ENCODE peak calls at places on chromosome 15, in ten cellular contexts. One of them, this sample, is unnamed.
A peak's percentile ranks its signal among the peaks of the same experiment; 100 is the strongest.

GRCh38 chr15:57306944-57307411 is 69.3 kb upstream of the CGNL1 start:
- DNase-seq in GM23338: peak; percentile 74
- DNase-seq in T-helper 2 cell: no peak
- DNase-seq in right atrium auricular region: no peak
- DNase-seq in IMR-90: no peak
- DNase-seq in NCI-H748 treated with DMSO at 0.1 percent for 48 hours: peak; percentile 41
- DNase-seq in foreskin fibroblast: no peak
- DNase-seq in NCI-H526 treated with DMSO at 0.1 percent for 48 hours: no peak
- DNase-seq in astrocyte of the spinal cord: no peak
- DNase-seq in globus pallidus: no peak
- DNase-seq in this sample: no peak

GRCh38 chr15:56052389-56053045 is 59.1 kb upstream of the NEDD4 start:
- DNase-seq in GM23338: peak; percentile 76
- DNase-seq in IMR-90: peak; percentile 68
- DNase-seq in right atrium auricular region: no peak
- DNase-seq in astrocyte of the spinal cord: peak; percentile 63
- DNase-seq in T-helper 2 cell: peak; percentile 3
- DNase-seq in NCI-H526 treated with DMSO at 0.1 percent for 48 hours: peak; percentile 17
- DNase-seq in NCI-H748 treated with DMSO at 0.1 percent for 48 hours: no peak
- DNase-seq in globus pallidus: peak; percentile 16
- DNase-seq in foreskin fibroblast: peak; percentile 71
- DNase-seq in this sample: peak; percentile 39

GRCh38 chr15:75721923-75722870 is 9.5 kb upstream of the CSPG4 start:
- DNase-seq in globus pallidus: no peak
- DNase-seq in right atrium auricular region: no peak
- DNase-seq in GM23338: no peak
- DNase-seq in foreskin fibroblast: no peak
- DNase-seq in astrocyte of the spinal cord: no peak
- DNase-seq in NCI-H526 treated with DMSO at 0.1 percent for 48 hours: no peak
- DNase-seq in IMR-90: no peak
- DNase-seq in T-helper 2 cell: no peak
- DNase-seq in NCI-H748 treated with DMSO at 0.1 percent for 48 hours: no peak
- DNase-seq in this sample: no peak

GRCh38 chr15:60616147-60616546 is 137.2 kb upstream of the ICE2 start:
- DNase-seq in T-helper 2 cell: no peak
- DNase-seq in globus pallidus: no peak
- DNase-seq in astrocyte of the spinal cord: no peak
- DNase-seq in GM23338: no peak
- DNase-seq in right atrium auricular region: no peak
- DNase-seq in NCI-H526 treated with DMSO at 0.1 percent for 48 hours: no peak
- DNase-seq in NCI-H748 treated with DMSO at 0.1 percent for 48 hours: no peak
- DNase-seq in IMR-90: no peak
- DNase-seq in foreskin fibroblast: no peak
- DNase-seq in this sample: no peak

GRCh38 chr15:59833366-59833765 is 144.2 kb upstream of the BNIP2 start:
- DNase-seq in right atrium auricular region: no peak
- DNase-seq in NCI-H748 treated with DMSO at 0.1 percent for 48 hours: no peak
- DNase-seq in astrocyte of the spinal cord: no peak
- DNase-seq in T-helper 2 cell: no peak
- DNase-seq in GM23338: no peak
- DNase-seq in NCI-H526 treated with DMSO at 0.1 percent for 48 hours: no peak
- DNase-seq in IMR-90: no peak
- DNase-seq in globus pallidus: no peak
- DNase-seq in foreskin fibroblast: no peak
- DNase-seq in this sample: no peak

GRCh38 chr15:57462391-57462790 is 86.1 kb downstream of the CGNL1 start:
- DNase-seq in NCI-H526 treated with DMSO at 0.1 percent for 48 hours: no peak
- DNase-seq in T-helper 2 cell: no peak
- DNase-seq in GM23338: no peak
- DNase-seq in right atrium auricular region: no peak
- DNase-seq in astrocyte of the spinal cord: no peak
- DNase-seq in IMR-90: peak; percentile 4
- DNase-seq in globus pallidus: no peak
- DNase-seq in NCI-H748 treated with DMSO at 0.1 percent for 48 hours: no peak
- DNase-seq in foreskin fibroblast: peak; percentile 60
- DNase-seq in this sample: peak; percentile 40

GRCh38 chr15:48573780-48574179 is 71.7 kb downstream of the FBN1 start:
- DNase-seq in GM23338: no peak
- DNase-seq in NCI-H748 treated with DMSO at 0.1 percent for 48 hours: no peak
- DNase-seq in right atrium auricular region: no peak
- DNase-seq in T-helper 2 cell: no peak
- DNase-seq in astrocyte of the spinal cord: no peak
- DNase-seq in NCI-H526 treated with DMSO at 0.1 percent for 48 hours: no peak
- DNase-seq in foreskin fibroblast: no peak
- DNase-seq in globus pallidus: no peak
- DNase-seq in IMR-90: no peak
- DNase-seq in this sample: no peak

GRCh38 chr15:32700501-32701150 is 17.2 kb upstream of the GREM1 start:
- DNase-seq in GM23338: no peak
- DNase-seq in globus pallidus: no peak
- DNase-seq in T-helper 2 cell: no peak
- DNase-seq in NCI-H748 treated with DMSO at 0.1 percent for 48 hours: no peak
- DNase-seq in right atrium auricular region: no peak
- DNase-seq in IMR-90: no peak
- DNase-seq in foreskin fibroblast: no peak
- DNase-seq in NCI-H526 treated with DMSO at 0.1 percent for 48 hours: no peak
- DNase-seq in astrocyte of the spinal cord: no peak
- DNase-seq in this sample: peak; percentile 66

GRCh38 chr15:31262143-31262530 is 64.5 kb upstream of the KLF13 start:
- DNase-seq in GM23338: no peak
- DNase-seq in astrocyte of the spinal cord: no peak
- DNase-seq in IMR-90: no peak
- DNase-seq in globus pallidus: no peak
- DNase-seq in NCI-H748 treated with DMSO at 0.1 percent for 48 hours: no peak
- DNase-seq in NCI-H526 treated with DMSO at 0.1 percent for 48 hours: no peak
- DNase-seq in right atrium auricular region: peak; percentile 16
- DNase-seq in foreskin fibroblast: no peak
- DNase-seq in T-helper 2 cell: no peak
- DNase-seq in this sample: no peak

GRCh38 chr15:28943611-28944230 is 57.9 kb downstream of the APBA2 start:
- DNase-seq in astrocyte of the spinal cord: no peak
- DNase-seq in NCI-H526 treated with DMSO at 0.1 percent for 48 hours: no peak
- DNase-seq in right atrium auricular region: no peak
- DNase-seq in GM23338: no peak
- DNase-seq in NCI-H748 treated with DMSO at 0.1 percent for 48 hours: no peak
- DNase-seq in IMR-90: no peak
- DNase-seq in globus pallidus: no peak
- DNase-seq in foreskin fibroblast: no peak
- DNase-seq in T-helper 2 cell: no peak
- DNase-seq in this sample: no peak

GRCh38 chr15:77060560-77060959 is 10.3 kb downstream of the TSPAN3 start:
- DNase-seq in astrocyte of the spinal cord: peak; percentile 60
- DNase-seq in GM23338: no peak
- DNase-seq in right atrium auricular region: no peak
- DNase-seq in NCI-H526 treated with DMSO at 0.1 percent for 48 hours: no peak
- DNase-seq in T-helper 2 cell: no peak
- DNase-seq in globus pallidus: peak; percentile 51
- DNase-seq in IMR-90: peak; percentile 64
- DNase-seq in NCI-H748 treated with DMSO at 0.1 percent for 48 hours: no peak
- DNase-seq in foreskin fibroblast: peak; percentile 72
- DNase-seq in this sample: no peak

GRCh38 chr15:89723031-89723430 is 28.0 kb downstream of the MESP1 start:
- DNase-seq in right atrium auricular region: no peak
- DNase-seq in foreskin fibroblast: no peak
- DNase-seq in astrocyte of the spinal cord: no peak
- DNase-seq in NCI-H526 treated with DMSO at 0.1 percent for 48 hours: no peak
- DNase-seq in globus pallidus: no peak
- DNase-seq in IMR-90: no peak
- DNase-seq in GM23338: no peak
- DNase-seq in T-helper 2 cell: no peak
- DNase-seq in NCI-H748 treated with DMSO at 0.1 percent for 48 hours: no peak
- DNase-seq in this sample: no peak

GRCh38 chr15:52334491-52335160 is 39.0 kb upstream of the MYO5C start:
- DNase-seq in GM23338: no peak
- DNase-seq in NCI-H526 treated with DMSO at 0.1 percent for 48 hours: no peak
- DNase-seq in astrocyte of the spinal cord: no peak
- DNase-seq in foreskin fibroblast: peak; percentile 26
- DNase-seq in globus pallidus: no peak
- DNase-seq in NCI-H748 treated with DMSO at 0.1 percent for 48 hours: no peak
- DNase-seq in right atrium auricular region: no peak
- DNase-seq in IMR-90: peak; percentile 49
- DNase-seq in T-helper 2 cell: no peak
- DNase-seq in this sample: no peak

GRCh38 chr15:62164500-62165028 is 521 bp downstream of the C2CD4B start:
- DNase-seq in T-helper 2 cell: no peak
- DNase-seq in right atrium auricular region: no peak
- DNase-seq in globus pallidus: no peak
- DNase-seq in NCI-H748 treated with DMSO at 0.1 percent for 48 hours: no peak
- DNase-seq in IMR-90: no peak
- DNase-seq in GM23338: peak; percentile 72
- DNase-seq in astrocyte of the spinal cord: no peak
- DNase-seq in NCI-H526 treated with DMSO at 0.1 percent for 48 hours: no peak
- DNase-seq in foreskin fibroblast: peak; percentile 22
- DNase-seq in this sample: no peak

GRCh38 chr15:50764331-50765201 is 940 bp downstream of the SPPL2A start:
- DNase-seq in right atrium auricular region: no peak
- DNase-seq in T-helper 2 cell: no peak
- DNase-seq in astrocyte of the spinal cord: peak; percentile 33
- DNase-seq in globus pallidus: peak; percentile 4
- DNase-seq in foreskin fibroblast: peak; percentile 15
- DNase-seq in NCI-H748 treated with DMSO at 0.1 percent for 48 hours: no peak
- DNase-seq in IMR-90: peak; percentile 27
- DNase-seq in GM23338: no peak
- DNase-seq in NCI-H526 treated with DMSO at 0.1 percent for 48 hours: no peak
- DNase-seq in this sample: no peak

GRCh38 chr15:51736069-51736468 is 1.4 kb downstream of the LYSMD2 start:
- DNase-seq in NCI-H748 treated with DMSO at 0.1 percent for 48 hours: no peak
- DNase-seq in foreskin fibroblast: peak; percentile 58
- DNase-seq in T-helper 2 cell: no peak
- DNase-seq in GM23338: no peak
- DNase-seq in globus pallidus: no peak
- DNase-seq in IMR-90: no peak
- DNase-seq in astrocyte of the spinal cord: no peak
- DNase-seq in right atrium auricular region: no peak
- DNase-seq in NCI-H526 treated with DMSO at 0.1 percent for 48 hours: no peak
- DNase-seq in this sample: no peak

GRCh38 chr15:69854521-69855171 is 243.1 kb downstream of the TLE3 start:
- DNase-seq in T-helper 2 cell: no peak
- DNase-seq in IMR-90: peak; percentile 94
- DNase-seq in foreskin fibroblast: no peak
- DNase-seq in NCI-H748 treated with DMSO at 0.1 percent for 48 hours: no peak
- DNase-seq in NCI-H526 treated with DMSO at 0.1 percent for 48 hours: no peak
- DNase-seq in GM23338: peak; percentile 7
- DNase-seq in astrocyte of the spinal cord: peak; percentile 86
- DNase-seq in globus pallidus: no peak
- DNase-seq in right atrium auricular region: no peak
- DNase-seq in this sample: peak; percentile 70

GRCh38 chr15:79316864-79317263 is 6.0 kb downstream of the TMED3 start:
- DNase-seq in NCI-H526 treated with DMSO at 0.1 percent for 48 hours: no peak
- DNase-seq in right atrium auricular region: no peak
- DNase-seq in globus pallidus: no peak
- DNase-seq in GM23338: no peak
- DNase-seq in foreskin fibroblast: no peak
- DNase-seq in T-helper 2 cell: no peak
- DNase-seq in NCI-H748 treated with DMSO at 0.1 percent for 48 hours: no peak
- DNase-seq in astrocyte of the spinal cord: no peak
- DNase-seq in IMR-90: no peak
- DNase-seq in this sample: no peak

This sample was measured in HT1080.